ENCODE peak calls at places on chromosomes 6 and 20, in nine cellular contexts. F, M, C, D, N, J, Q, E and U are unnamed samples.

GRCh38 chr6:706161-706560 is 13.2 kb upstream of the EXOC2 start:
- DNase-seq in F (no peak), M (no peak), C (no peak), D (no peak), N (no peak), J (no peak), Q (peak), E (no peak), U (no peak)

GRCh38 chr20:38112249-38112942 is 52.7 kb downstream of the TGM2 start:
- DNase-seq in F (no peak), M (no peak), C (no peak), D (no peak), N (no peak), J (no peak), Q (no peak), E (no peak), U (no peak)

GRCh38 chr6:119171864-119172588 is 93.6 kb upstream of the FAM184A start:
- DNase-seq in F (no peak), M (no peak), C (no peak), D (no peak), N (no peak), J (no peak), Q (no peak), E (no peak), U (no peak)

GRCh38 chr6:100599088-100599770 is 134.5 kb upstream of the SIM1 start:
- DNase-seq in F (no peak), M (no peak), C (no peak), D (no peak), N (no peak), J (no peak), Q (no peak), E (no peak), U (no peak)

GRCh38 chr6:34638834-34639736 is 57.5 kb downstream of the ILRUN start:
- DNase-seq in F (no peak), M (no peak), C (no peak), D (no peak), N (no peak), J (peak), Q (peak), E (no peak), U (no peak)

GRCh38 chr6:1240766-1241165 is 71.1 kb upstream of the FOXQ1 start:
- DNase-seq in F (no peak), M (no peak), C (no peak), D (no peak), N (no peak), J (no peak), Q (peak), E (no peak), U (no peak)

GRCh38 chr6:133207754-133208153 is 33.4 kb upstream of the EYA4 start:
- DNase-seq in F (no peak), M (no peak), C (no peak), D (no peak), N (no peak), J (no peak), Q (no peak), E (no peak), U (no peak)

GRCh38 chr6:100678027-100678426 is 203.1 kb downstream of the ASCC3 start:
- DNase-seq in F (no peak), M (no peak), C (no peak), D (no peak), N (no peak), J (no peak), Q (peak), E (no peak), U (no peak)

GRCh38 chr6:1597924-1598323 is 11.8 kb upstream of the FOXC1 start:
- DNase-seq in F (no peak), M (no peak), C (no peak), D (no peak), N (no peak), J (peak), Q (peak), E (no peak), U (no peak)

GRCh38 chr6:13395272-13396237 is 67.2 kb upstream of the TBC1D7 start:
- DNase-seq in F (no peak), M (peak), C (no peak), D (no peak), N (peak), J (peak), Q (peak), E (peak), U (no peak)

GRCh38 chr6:88208736-88209135 is 42.6 kb upstream of the CNR1 start:
- DNase-seq in F (no peak), M (no peak), C (no peak), D (no peak), N (no peak), J (no peak), Q (no peak), E (no peak), U (no peak)

GRCh38 chr6:31585531-31585930 is 546 bp upstream of the LST1 start:
- DNase-seq in F (no peak), M (no peak), C (peak), D (peak), N (no peak), J (peak), Q (peak), E (no peak), U (peak)

GRCh38 chr20:61350500-61351250 is 98.6 kb downstream of the CDH4 start:
- DNase-seq in F (no peak), M (no peak), C (no peak), D (no peak), N (no peak), J (no peak), Q (no peak), E (no peak), U (no peak)

GRCh38 chr6:33008944-33009861 is at the start of gene HLA-DOA:
- DNase-seq in F (no peak), M (no peak), C (peak), D (peak), N (peak), J (no peak), Q (peak), E (no peak), U (peak)

GRCh38 chr6:12265795-12266194 is 24.4 kb upstream of the EDN1 start:
- DNase-seq in F (no peak), M (no peak), C (no peak), D (no peak), N (no peak), J (no peak), Q (peak), E (no peak), U (no peak)

GRCh38 chr6:20669571-20670314 is 135.5 kb downstream of the CDKAL1 start:
- DNase-seq in F (no peak), M (no peak), C (no peak), D (no peak), N (no peak), J (no peak), Q (no peak), E (no peak), U (no peak)

GRCh38 chr6:36692861-36693702 is 4.5 kb upstream of the RAB44 start:
- DNase-seq in F (no peak), M (no peak), C (no peak), D (no peak), N (no peak), J (no peak), Q (peak), E (peak), U (no peak)

GRCh38 chr6:163442336-163442735 is 27.8 kb downstream of the QKI start:
- DNase-seq in F (no peak), M (no peak), C (no peak), D (no peak), N (no peak), J (no peak), Q (no peak), E (no peak), U (no peak)

GRCh38 chr6:110476046-110476849 is at the start of gene SLC22A16:
- DNase-seq in F (no peak), M (no peak), C (peak), D (no peak), N (peak), J (no peak), Q (peak), E (no peak), U (no peak)

GRCh38 chr20:4840831-4841230 is 119.1 kb downstream of the PRND start:
- DNase-seq in F (no peak), M (no peak), C (no peak), D (no peak), N (no peak), J (no peak), Q (no peak), E (no peak), U (no peak)

GRCh38 chr6:148915889-148916288 is 169.1 kb downstream of the UST start:
- DNase-seq in F (no peak), M (no peak), C (no peak), D (no peak), N (no peak), J (no peak), Q (no peak), E (no peak), U (no peak)

GRCh38 chr20:35368616-35369423 is 43.0 kb downstream of the UQCC1 start:
- DNase-seq in F (no peak), M (no peak), C (peak), D (no peak), N (no peak), J (no peak), Q (peak), E (no peak), U (no peak)

GRCh38 chr20:5168582-5169396 is 42.0 kb downstream of the CDS2 start:
- DNase-seq in F (no peak), M (peak), C (peak), D (no peak), N (no peak), J (no peak), Q (peak), E (no peak), U (no peak)

GRCh38 chr6:143449731-143450452 is 603 bp downstream of the ADAT2 start:
- DNase-seq in F (no peak), M (no peak), C (peak), D (peak), N (peak), J (peak), Q (peak), E (no peak), U (no peak)

GRCh38 chr6:87664943-87665342 is 37.1 kb downstream of the AKIRIN2 start:
- DNase-seq in F (no peak), M (no peak), C (no peak), D (no peak), N (no peak), J (no peak), Q (no peak), E (no peak), U (no peak)

GRCh38 chr20:58064411-58065010 is 163.9 kb downstream of the ANKRD60 start:
- DNase-seq in F (no peak), M (no peak), C (no peak), D (no peak), N (no peak), J (no peak), Q (no peak), E (peak), U (no peak)

GRCh38 chr20:571754-572331 is 28.3 kb upstream of the CSNK2A1 start:
- DNase-seq in F (no peak), M (peak), C (peak), D (no peak), N (peak), J (no peak), Q (peak), E (no peak), U (no peak)

GRCh38 chr6:139944131-139944530 is 569.7 kb upstream of the CITED2 start:
- DNase-seq in F (no peak), M (no peak), C (no peak), D (no peak), N (no peak), J (no peak), Q (no peak), E (no peak), U (no peak)

GRCh38 chr20:44908987-44909871 is 631 bp upstream of the PABPC1L start:
- DNase-seq in F (no peak), M (no peak), C (no peak), D (no peak), N (no peak), J (no peak), Q (no peak), E (no peak), U (no peak)

GRCh38 chr20:36830791-36831691 is 44.9 kb upstream of the TLDC2 start:
- DNase-seq in F (no peak), M (peak), C (peak), D (no peak), N (peak), J (no peak), Q (peak), E (peak), U (no peak)

GRCh38 chr20:37229300-37229699 is 32.3 kb downstream of the GHRH start:
- DNase-seq in F (no peak), M (no peak), C (peak), D (no peak), N (no peak), J (no peak), Q (no peak), E (no peak), U (no peak)

GRCh38 chr6:15960740-15961629 is 167.9 kb upstream of the MYLIP start:
- DNase-seq in F (no peak), M (no peak), C (peak), D (no peak), N (no peak), J (no peak), Q (no peak), E (no peak), U (no peak)

GRCh38 chr6:13256614-13257013 is 71.7 kb downstream of the TBC1D7 start:
- DNase-seq in F (no peak), M (peak), C (no peak), D (no peak), N (no peak), J (peak), Q (no peak), E (no peak), U (no peak)

GRCh38 chr20:62898093-62898964 is 28.0 kb downstream of the DIDO1 start:
- DNase-seq in F (no peak), M (no peak), C (no peak), D (no peak), N (no peak), J (no peak), Q (peak), E (no peak), U (no peak)

GRCh38 chr6:80472276-80472675 is 365.8 kb downstream of the BCKDHB start:
- DNase-seq in F (no peak), M (no peak), C (no peak), D (no peak), N (no peak), J (no peak), Q (peak), E (no peak), U (no peak)

GRCh38 chr6:80467408-80467807 is 360.9 kb downstream of the BCKDHB start:
- DNase-seq in F (no peak), M (no peak), C (no peak), D (no peak), N (no peak), J (no peak), Q (no peak), E (no peak), U (no peak)

GRCh38 chr6:80468398-80468797 is 361.9 kb downstream of the BCKDHB start:
- DNase-seq in F (no peak), M (no peak), C (no peak), D (no peak), N (no peak), J (peak), Q (no peak), E (no peak), U (no peak)

GRCh38 chr6:80466981-80467380 is 360.5 kb downstream of the BCKDHB start:
- DNase-seq in F (no peak), M (no peak), C (no peak), D (no peak), N (no peak), J (no peak), Q (no peak), E (no peak), U (no peak)

GRCh38 chr6:80469977-80470376 is 363.5 kb downstream of the BCKDHB start:
- DNase-seq in F (no peak), M (no peak), C (no peak), D (no peak), N (no peak), J (no peak), Q (no peak), E (no peak), U (no peak)
- H3K27ac ChIP-seq in F (no peak), M (no peak), C (no peak), D (no peak), N (no peak), J (no peak), Q (no peak), E (no peak), U (no peak)

GRCh38 chr6:49527315-49527714 is 23.2 kb upstream of the C6orf141 start:
- DNase-seq in F (no peak), M (no peak), C (peak), D (no peak), N (no peak), J (no peak), Q (no peak), E (no peak), U (no peak)
- H3K27ac ChIP-seq in F (no peak), M (no peak), C (no peak), D (no peak), N (no peak), J (peak), Q (no peak), E (no peak), U (no peak)

DNA sequence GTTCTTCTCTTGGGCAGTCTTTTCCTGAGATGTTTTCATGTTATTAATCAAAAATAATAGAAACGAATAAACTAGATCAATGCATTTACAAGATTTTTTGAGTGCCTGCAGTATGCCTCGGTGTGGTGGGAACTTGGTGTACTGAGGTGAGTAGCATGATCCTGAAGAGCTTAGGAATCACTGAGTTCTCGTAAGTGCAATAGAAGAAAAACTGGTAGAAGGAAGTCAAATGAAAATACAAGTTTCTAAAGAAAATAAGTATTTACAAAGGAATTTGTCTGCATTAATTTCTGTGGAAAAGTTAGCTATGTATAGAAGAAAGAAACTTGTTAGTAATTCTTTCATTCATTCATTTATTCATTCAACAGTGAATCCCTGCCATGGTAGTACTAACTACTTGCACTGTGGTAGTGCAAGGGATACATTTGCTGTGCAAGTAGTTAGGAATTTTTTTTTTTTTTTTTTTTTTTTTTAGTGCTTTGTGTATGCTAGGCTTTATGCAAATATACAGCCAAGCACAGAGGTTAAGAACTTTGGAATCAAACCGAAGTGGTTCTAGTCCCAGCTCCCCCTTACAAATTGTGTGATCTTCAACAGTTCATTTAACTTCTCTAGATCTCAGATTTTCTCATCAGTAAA is 13.9 kb downstream of the NT5E start:
- DNase-seq in F (no peak), M (no peak), C (no peak), D (no peak), N (no peak), J (no peak), Q (no peak), E (no peak), U (no peak)
- H3K27ac ChIP-seq in F (peak), M (peak), C (no peak), D (no peak), N (peak), J (no peak), Q (peak), E (peak), U (no peak)

GRCh38 chr20:15045246-15045645 is 707.8 kb upstream of the FLRT3 start:
- DNase-seq in F (no peak), M (no peak), C (no peak), D (no peak), N (no peak), J (no peak), Q (peak), E (no peak), U (no peak)

GRCh38 chr20:15042723-15043122 is 705.3 kb upstream of the FLRT3 start:
- DNase-seq in F (no peak), M (no peak), C (no peak), D (no peak), N (no peak), J (no peak), Q (no peak), E (no peak), U (no peak)

GRCh38 chr20:15047100-15047499 is 709.7 kb upstream of the FLRT3 start:
- DNase-seq in F (no peak), M (no peak), C (no peak), D (no peak), N (no peak), J (no peak), Q (no peak), E (no peak), U (no peak)

DNA sequence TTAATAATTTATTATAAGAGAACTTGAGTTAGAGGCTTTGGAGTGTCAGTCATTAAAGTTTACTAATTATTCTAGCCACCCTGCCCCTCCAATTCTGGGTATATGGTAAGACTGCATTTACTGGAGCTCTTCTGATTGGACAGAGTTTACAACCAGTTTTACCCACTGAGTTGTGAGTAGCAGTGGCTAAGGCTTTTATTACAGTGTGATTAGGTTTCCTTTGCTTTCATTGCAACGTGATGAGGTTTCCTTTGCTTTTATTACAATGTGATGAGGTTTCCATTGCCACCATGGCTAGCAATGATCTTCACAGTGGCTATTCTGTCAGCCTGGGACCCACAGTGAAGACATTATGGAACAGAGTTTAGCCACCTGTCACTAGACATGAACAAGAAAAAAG is 710.1 kb upstream of the FLRT3 start:
- DNase-seq in F (no peak), M (no peak), C (no peak), D (no peak), N (no peak), J (no peak), Q (no peak), E (no peak), U (no peak)
- H3K27ac ChIP-seq in F (no peak), M (no peak), C (no peak), D (no peak), N (no peak), J (no peak), Q (no peak), E (no peak), U (no peak)

GRCh38 chr6:26186652-26187051 is 99.4 kb downstream of the HFE start:
- DNase-seq in F (no peak), M (no peak), C (no peak), D (no peak), N (no peak), J (no peak), Q (no peak), E (no peak), U (no peak)

GRCh38 chr6:26185004-26185403 is 97.8 kb downstream of the HFE start:
- DNase-seq in F (no peak), M (no peak), C (no peak), D (no peak), N (no peak), J (no peak), Q (no peak), E (no peak), U (no peak)

GRCh38 chr6:26187981-26188635 is 100.9 kb downstream of the HFE start:
- DNase-seq in F (no peak), M (peak), C (peak), D (peak), N (no peak), J (peak), Q (peak), E (no peak), U (peak)

GRCh38 chr6:26185802-26186201 is 98.6 kb downstream of the HFE start:
- DNase-seq in F (no peak), M (no peak), C (no peak), D (no peak), N (no peak), J (no peak), Q (no peak), E (no peak), U (no peak)

DNA sequence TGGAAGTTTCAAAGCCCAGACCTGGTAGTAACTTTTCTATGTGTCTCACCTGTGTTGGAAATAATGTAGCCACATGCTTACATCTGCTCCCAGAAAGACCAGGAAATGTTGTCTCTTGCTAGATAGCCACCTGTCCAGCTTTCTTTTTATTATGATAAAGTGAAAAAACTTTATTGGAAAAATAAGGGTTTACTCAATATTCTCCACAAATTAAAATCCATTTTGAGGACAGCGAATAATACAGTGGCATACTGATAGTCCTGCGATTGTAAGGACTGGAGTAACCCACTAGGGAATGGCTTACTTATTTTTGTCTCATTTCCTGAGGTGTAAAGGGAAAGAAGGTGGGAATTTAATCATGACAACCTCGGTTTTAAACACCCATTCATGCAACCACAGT is 100.1 kb downstream of the HFE start:
- DNase-seq in F (no peak), M (no peak), C (no peak), D (no peak), N (no peak), J (no peak), Q (no peak), E (no peak), U (no peak)
- H3K27ac ChIP-seq in F (peak), M (peak), C (peak), D (no peak), N (peak), J (no peak), Q (no peak), E (no peak), U (no peak)